ENCODE peak calls at places on chromosome 12, in four cellular contexts. P, J, R and Q are unnamed samples.

GRCh38 chr12:127559349-127560040 is 707.5 kb upstream of the TMEM132C start:
- DNase-seq in P (peak), J (peak), R (peak), Q (peak)

GRCh38 chr12:53623986-53624385 is 2.2 kb downstream of the ATF7 start:
- DNase-seq in P (no peak), J (no peak), R (no peak), Q (no peak)

GRCh38 chr12:130026608-130027176 is 122.9 kb upstream of the TMEM132D start:
- DNase-seq in P (peak), J (no peak), R (peak), Q (peak)

GRCh38 chr12:71223139-71223538 is 65.3 kb upstream of the TSPAN8 start:
- DNase-seq in P (no peak), J (no peak), R (no peak), Q (no peak)

GRCh38 chr12:122841544-122842321 is 6.5 kb downstream of the HIP1R start:
- DNase-seq in P (no peak), J (no peak), R (no peak), Q (no peak)

GRCh38 chr12:74382994-74383393 is 154.6 kb upstream of the ATXN7L3B start:
- DNase-seq in P (no peak), J (no peak), R (no peak), Q (no peak)

GRCh38 chr12:103751171-103751570 is 89.9 kb downstream of the NT5DC3 start:
- DNase-seq in P (no peak), J (no peak), R (no peak), Q (no peak)

GRCh38 chr12:1453801-1454200 is 140.6 kb downstream of the FBXL14 start:
- DNase-seq in P (no peak), J (no peak), R (no peak), Q (no peak)

GRCh38 chr12:50696931-50697330 is 67.0 kb upstream of the ATF1 start:
- DNase-seq in P (no peak), J (no peak), R (no peak), Q (no peak)

GRCh38 chr12:92648242-92649031 is 54.4 kb upstream of the PLEKHG7 start:
- DNase-seq in P (no peak), J (no peak), R (no peak), Q (no peak)

GRCh38 chr12:130916251-130916911 is 37.3 kb upstream of the ADGRD1 start:
- DNase-seq in P (peak), J (no peak), R (peak), Q (peak)

GRCh38 chr12:79681008-79681590 is 9.7 kb downstream of the PAWR start:
- DNase-seq in P (peak), J (no peak), R (no peak), Q (no peak)

GRCh38 chr12:22821985-22822384 is 197.0 kb downstream of the ETNK1 start:
- DNase-seq in P (no peak), J (no peak), R (no peak), Q (no peak)

GRCh38 chr12:40692617-40693502 is 621 bp downstream of the CNTN1 start:
- DNase-seq in P (peak), J (no peak), R (peak), Q (no peak)

GRCh38 chr12:75508159-75508558 is 3.2 kb downstream of the KRR1 start:
- DNase-seq in P (no peak), J (no peak), R (no peak), Q (no peak)

GRCh38 chr12:25352078-25352918 is 101.6 kb upstream of the KRAS start:
- DNase-seq in P (no peak), J (no peak), R (no peak), Q (no peak)

GRCh38 chr12:75635606-75636444 is 124.4 kb upstream of the KRR1 start:
- DNase-seq in P (no peak), J (no peak), R (no peak), Q (no peak)